ENCODE peak calls at places on chromosomes 11 and 22, in six cellular contexts. One of them, this sample, is unnamed.

GRCh38 chr22:36277482-36278291 is 24.8 kb downstream of the APOL1 start:
- DNase-seq in HT-29: peak; percentile 66
- DNase-seq in HCEC 1CT: peak; percentile 55
- DNase-seq in activated CD4-positive, alpha-beta T cell treated with anti-CD3 and anti-CD28 coated beads for 24 hours: peak; percentile 58
- DNase-seq in lower lobe of right lung: peak; percentile 68
- DNase-seq in MCF 10A: peak; percentile 66
- DNase-seq in this sample: peak; percentile 53

GRCh38 chr11:109728056-109728455 is 306.1 kb downstream of the C11orf87 start:
- DNase-seq in HT-29: peak; percentile 87
- DNase-seq in HCEC 1CT: peak; percentile 38
- DNase-seq in activated CD4-positive, alpha-beta T cell treated with anti-CD3 and anti-CD28 coated beads for 24 hours: no peak
- DNase-seq in lower lobe of right lung: no peak
- DNase-seq in MCF 10A: peak; percentile 36
- DNase-seq in this sample: no peak

GRCh38 chr11:79253280-79253679 is 187.6 kb downstream of the TENM4 start:
- DNase-seq in HT-29: no peak
- DNase-seq in HCEC 1CT: no peak
- DNase-seq in activated CD4-positive, alpha-beta T cell treated with anti-CD3 and anti-CD28 coated beads for 24 hours: no peak
- DNase-seq in lower lobe of right lung: no peak
- DNase-seq in MCF 10A: no peak
- DNase-seq in this sample: no peak

GRCh38 chr11:73851046-73851764 is 25.4 kb downstream of the COA4 start:
- DNase-seq in HT-29: no peak
- DNase-seq in HCEC 1CT: no peak
- DNase-seq in activated CD4-positive, alpha-beta T cell treated with anti-CD3 and anti-CD28 coated beads for 24 hours: no peak
- DNase-seq in lower lobe of right lung: no peak
- DNase-seq in MCF 10A: no peak
- DNase-seq in this sample: no peak

GRCh38 chr22:44884562-44884961 is 125.2 kb downstream of the PHF21B start:
- DNase-seq in HT-29: no peak
- DNase-seq in HCEC 1CT: no peak
- DNase-seq in activated CD4-positive, alpha-beta T cell treated with anti-CD3 and anti-CD28 coated beads for 24 hours: no peak
- DNase-seq in lower lobe of right lung: no peak
- DNase-seq in MCF 10A: no peak
- DNase-seq in this sample: no peak

GRCh38 chr11:9814108-9814507 is 150.2 kb downstream of the SWAP70 start:
- DNase-seq in HT-29: no peak
- DNase-seq in HCEC 1CT: no peak
- DNase-seq in activated CD4-positive, alpha-beta T cell treated with anti-CD3 and anti-CD28 coated beads for 24 hours: no peak
- DNase-seq in lower lobe of right lung: no peak
- DNase-seq in MCF 10A: no peak
- DNase-seq in this sample: no peak

GRCh38 chr22:38799265-38800002 is 5.5 kb upstream of the DNAL4 start:
- DNase-seq in HT-29: no peak
- DNase-seq in HCEC 1CT: peak; percentile 1
- DNase-seq in activated CD4-positive, alpha-beta T cell treated with anti-CD3 and anti-CD28 coated beads for 24 hours: no peak
- DNase-seq in lower lobe of right lung: no peak
- DNase-seq in MCF 10A: no peak
- DNase-seq in this sample: peak; percentile 24

GRCh38 chr22:22064580-22064979 is 82.0 kb upstream of the TOP3B start:
- DNase-seq in HT-29: no peak
- DNase-seq in HCEC 1CT: no peak
- DNase-seq in activated CD4-positive, alpha-beta T cell treated with anti-CD3 and anti-CD28 coated beads for 24 hours: no peak
- DNase-seq in lower lobe of right lung: no peak
- DNase-seq in MCF 10A: no peak
- DNase-seq in this sample: no peak

GRCh38 chr11:93216511-93217121 is 18.8 kb upstream of the SLC36A4 start:
- DNase-seq in HT-29: no peak
- DNase-seq in HCEC 1CT: no peak
- DNase-seq in activated CD4-positive, alpha-beta T cell treated with anti-CD3 and anti-CD28 coated beads for 24 hours: no peak
- DNase-seq in lower lobe of right lung: no peak
- DNase-seq in MCF 10A: no peak
- DNase-seq in this sample: no peak

GRCh38 chr11:68328374-68329091 is 16.1 kb downstream of the LRP5 start:
- DNase-seq in HT-29: peak; percentile 89
- DNase-seq in HCEC 1CT: no peak
- DNase-seq in activated CD4-positive, alpha-beta T cell treated with anti-CD3 and anti-CD28 coated beads for 24 hours: no peak
- DNase-seq in lower lobe of right lung: no peak
- DNase-seq in MCF 10A: no peak
- DNase-seq in this sample: no peak

GRCh38 chr11:112357488-112357887 is 96.8 kb upstream of the PLET1 start:
- DNase-seq in HT-29: no peak
- DNase-seq in HCEC 1CT: no peak
- DNase-seq in activated CD4-positive, alpha-beta T cell treated with anti-CD3 and anti-CD28 coated beads for 24 hours: no peak
- DNase-seq in lower lobe of right lung: no peak
- DNase-seq in MCF 10A: no peak
- DNase-seq in this sample: no peak

GRCh38 chr22:50082961-50083461 is 2.2 kb downstream of the MLC1 start:
- DNase-seq in HT-29: no peak
- DNase-seq in HCEC 1CT: no peak
- DNase-seq in activated CD4-positive, alpha-beta T cell treated with anti-CD3 and anti-CD28 coated beads for 24 hours: no peak
- DNase-seq in lower lobe of right lung: no peak
- DNase-seq in MCF 10A: peak; percentile 38
- DNase-seq in this sample: no peak

GRCh38 chr11:59676205-59676604 is 7.4 kb upstream of the PATL1 start:
- DNase-seq in HT-29: no peak
- DNase-seq in HCEC 1CT: no peak
- DNase-seq in activated CD4-positive, alpha-beta T cell treated with anti-CD3 and anti-CD28 coated beads for 24 hours: no peak
- DNase-seq in lower lobe of right lung: no peak
- DNase-seq in MCF 10A: no peak
- DNase-seq in this sample: no peak

GRCh38 chr11:81869337-81870065 is 864.2 kb downstream of the FAM181B start:
- DNase-seq in HT-29: no peak
- DNase-seq in HCEC 1CT: no peak
- DNase-seq in activated CD4-positive, alpha-beta T cell treated with anti-CD3 and anti-CD28 coated beads for 24 hours: peak; percentile 62
- DNase-seq in lower lobe of right lung: no peak
- DNase-seq in MCF 10A: no peak
- DNase-seq in this sample: peak; percentile 20

GRCh38 chr11:95119361-95120060 is 29.9 kb downstream of the ENDOD1 start:
- DNase-seq in HT-29: no peak
- DNase-seq in HCEC 1CT: no peak
- DNase-seq in activated CD4-positive, alpha-beta T cell treated with anti-CD3 and anti-CD28 coated beads for 24 hours: no peak
- DNase-seq in lower lobe of right lung: no peak
- DNase-seq in MCF 10A: peak; percentile 40
- DNase-seq in this sample: no peak

GRCh38 chr22:40243891-40244290 is 66.2 kb downstream of the TNRC6B start:
- DNase-seq in HT-29: no peak
- DNase-seq in HCEC 1CT: no peak
- DNase-seq in activated CD4-positive, alpha-beta T cell treated with anti-CD3 and anti-CD28 coated beads for 24 hours: no peak
- DNase-seq in lower lobe of right lung: no peak
- DNase-seq in MCF 10A: no peak
- DNase-seq in this sample: no peak

GRCh38 chr11:82969811-82970210 is 68.3 kb downstream of the DDIAS start:
- DNase-seq in HT-29: no peak
- DNase-seq in HCEC 1CT: no peak
- DNase-seq in activated CD4-positive, alpha-beta T cell treated with anti-CD3 and anti-CD28 coated beads for 24 hours: no peak
- DNase-seq in lower lobe of right lung: no peak
- DNase-seq in MCF 10A: no peak
- DNase-seq in this sample: no peak

GRCh38 chr22:32801436-32802290 is at the start of gene TIMP3:
- DNase-seq in HT-29: no peak
- DNase-seq in HCEC 1CT: no peak
- DNase-seq in activated CD4-positive, alpha-beta T cell treated with anti-CD3 and anti-CD28 coated beads for 24 hours: no peak
- DNase-seq in lower lobe of right lung: peak; percentile 81
- DNase-seq in MCF 10A: peak; percentile 35
- DNase-seq in this sample: peak; percentile 82

GRCh38 chr11:12261551-12261950 is 115.8 kb upstream of the PARVA start:
- DNase-seq in HT-29: no peak
- DNase-seq in HCEC 1CT: no peak
- DNase-seq in activated CD4-positive, alpha-beta T cell treated with anti-CD3 and anti-CD28 coated beads for 24 hours: no peak
- DNase-seq in lower lobe of right lung: no peak
- DNase-seq in MCF 10A: no peak
- DNase-seq in this sample: no peak

GRCh38 chr11:111602865-111603632 is 800 bp downstream of the SIK2 start:
- DNase-seq in HT-29: peak; percentile 58
- DNase-seq in HCEC 1CT: peak; percentile 35
- DNase-seq in activated CD4-positive, alpha-beta T cell treated with anti-CD3 and anti-CD28 coated beads for 24 hours: no peak
- DNase-seq in lower lobe of right lung: peak; percentile 68
- DNase-seq in MCF 10A: peak; percentile 35
- DNase-seq in this sample: peak; percentile 50

GRCh38 chr22:20242393-20243175 is 25.5 kb downstream of the RTN4R start:
- DNase-seq in HT-29: no peak
- DNase-seq in HCEC 1CT: no peak
- DNase-seq in activated CD4-positive, alpha-beta T cell treated with anti-CD3 and anti-CD28 coated beads for 24 hours: no peak
- DNase-seq in lower lobe of right lung: no peak
- DNase-seq in MCF 10A: no peak
- DNase-seq in this sample: no peak

GRCh38 chr22:35476341-35476740 is 64.3 kb upstream of the RASD2 start:
- DNase-seq in HT-29: no peak
- DNase-seq in HCEC 1CT: no peak
- DNase-seq in activated CD4-positive, alpha-beta T cell treated with anti-CD3 and anti-CD28 coated beads for 24 hours: no peak
- DNase-seq in lower lobe of right lung: no peak
- DNase-seq in MCF 10A: peak; percentile 39
- DNase-seq in this sample: peak; percentile 64

GRCh38 chr22:19062139-19062789 is 59.9 kb downstream of the DGCR2 start:
- DNase-seq in HT-29: no peak
- DNase-seq in HCEC 1CT: peak; percentile 7
- DNase-seq in activated CD4-positive, alpha-beta T cell treated with anti-CD3 and anti-CD28 coated beads for 24 hours: no peak
- DNase-seq in lower lobe of right lung: peak; percentile 15
- DNase-seq in MCF 10A: no peak
- DNase-seq in this sample: peak; percentile 10

GRCh38 chr11:96367357-96367756 is 22.4 kb downstream of the CCDC82 start:
- DNase-seq in HT-29: no peak
- DNase-seq in HCEC 1CT: no peak
- DNase-seq in activated CD4-positive, alpha-beta T cell treated with anti-CD3 and anti-CD28 coated beads for 24 hours: no peak
- DNase-seq in lower lobe of right lung: no peak
- DNase-seq in MCF 10A: no peak
- DNase-seq in this sample: no peak

GRCh38 chr11:73388241-73389133 is 12.3 kb downstream of the RELT start:
- DNase-seq in HT-29: no peak
- DNase-seq in HCEC 1CT: no peak
- DNase-seq in activated CD4-positive, alpha-beta T cell treated with anti-CD3 and anti-CD28 coated beads for 24 hours: no peak
- DNase-seq in lower lobe of right lung: peak; percentile 80
- DNase-seq in MCF 10A: peak; percentile 54
- DNase-seq in this sample: no peak

GRCh38 chr11:114880458-114880857 is 202.1 kb downstream of the NXPE2 start:
- DNase-seq in HT-29: no peak
- DNase-seq in HCEC 1CT: no peak
- DNase-seq in activated CD4-positive, alpha-beta T cell treated with anti-CD3 and anti-CD28 coated beads for 24 hours: no peak
- DNase-seq in lower lobe of right lung: no peak
- DNase-seq in MCF 10A: no peak
- DNase-seq in this sample: no peak

GRCh38 chr11:44138286-44138685 is 42.8 kb downstream of the EXT2 start:
- DNase-seq in HT-29: no peak
- DNase-seq in HCEC 1CT: peak; percentile 43
- DNase-seq in activated CD4-positive, alpha-beta T cell treated with anti-CD3 and anti-CD28 coated beads for 24 hours: no peak
- DNase-seq in lower lobe of right lung: no peak
- DNase-seq in MCF 10A: no peak
- DNase-seq in this sample: no peak

GRCh38 chr11:19382131-19382611 is 141.4 kb upstream of the E2F8 start:
- DNase-seq in HT-29: no peak
- DNase-seq in HCEC 1CT: no peak
- DNase-seq in activated CD4-positive, alpha-beta T cell treated with anti-CD3 and anti-CD28 coated beads for 24 hours: no peak
- DNase-seq in lower lobe of right lung: no peak
- DNase-seq in MCF 10A: no peak
- DNase-seq in this sample: no peak

GRCh38 chr11:78231962-78232459 is 43.3 kb downstream of the USP35 start:
- DNase-seq in HT-29: no peak
- DNase-seq in HCEC 1CT: peak; percentile 49
- DNase-seq in activated CD4-positive, alpha-beta T cell treated with anti-CD3 and anti-CD28 coated beads for 24 hours: no peak
- DNase-seq in lower lobe of right lung: no peak
- DNase-seq in MCF 10A: peak; percentile 14
- DNase-seq in this sample: peak; percentile 80

GRCh38 chr11:76380161-76380976 is 563 bp downstream of the THAP12 start:
- DNase-seq in HT-29: peak; percentile 49
- DNase-seq in HCEC 1CT: peak; percentile 12
- DNase-seq in activated CD4-positive, alpha-beta T cell treated with anti-CD3 and anti-CD28 coated beads for 24 hours: peak; percentile 46
- DNase-seq in lower lobe of right lung: peak; percentile 62
- DNase-seq in MCF 10A: peak; percentile 21
- DNase-seq in this sample: peak; percentile 10

GRCh38 chr22:49545606-49546005 is 282.1 kb downstream of the BRD1 start:
- DNase-seq in HT-29: no peak
- DNase-seq in HCEC 1CT: no peak
- DNase-seq in activated CD4-positive, alpha-beta T cell treated with anti-CD3 and anti-CD28 coated beads for 24 hours: no peak
- DNase-seq in lower lobe of right lung: peak; percentile 28
- DNase-seq in MCF 10A: no peak
- DNase-seq in this sample: no peak

GRCh38 chr22:20524004-20524481 is 16.6 kb downstream of the MED15 start:
- DNase-seq in HT-29: no peak
- DNase-seq in HCEC 1CT: peak; percentile 27
- DNase-seq in activated CD4-positive, alpha-beta T cell treated with anti-CD3 and anti-CD28 coated beads for 24 hours: no peak
- DNase-seq in lower lobe of right lung: no peak
- DNase-seq in MCF 10A: no peak
- DNase-seq in this sample: no peak

GRCh38 chr11:19498986-19499669 is 213.5 kb upstream of the NAV2 start:
- DNase-seq in HT-29: no peak
- DNase-seq in HCEC 1CT: peak; percentile 81
- DNase-seq in activated CD4-positive, alpha-beta T cell treated with anti-CD3 and anti-CD28 coated beads for 24 hours: no peak
- DNase-seq in lower lobe of right lung: no peak
- DNase-seq in MCF 10A: no peak
- DNase-seq in this sample: peak; percentile 2

This sample was measured in fibroblast of lung.